ENCODE peak calls at places on chromosomes 11 and 22, in six cellular contexts. F is tibial nerve, U is right atrium auricular region, P is mesendoderm, B is sigmoid colon, K is prostate gland. R is an unnamed sample.

GRCh38 chr11:125449586-125449985 is 46.5 kb downstream of the FEZ1 start:
- DNase-seq in F (no peak), K (no peak), B (no peak), P (no peak), U (peak; percentile 16), R (no peak)

GRCh38 chr11:47863189-47863892 is 15.2 kb upstream of the NUP160 start:
- DNase-seq in B (no peak), K (no peak), P (no peak), F (no peak), U (no peak), R (no peak)

GRCh38 chr11:119584193-119585037 is 144.6 kb downstream of the NECTIN1 start:
- DNase-seq in F (no peak), U (no peak), P (peak; percentile 95), B (peak; percentile 68), K (peak; percentile 75), R (no peak)

GRCh38 chr22:42468841-42469240 is 36.6 kb upstream of the NFAM1 start:
- DNase-seq in K (no peak), P (no peak), U (no peak), F (no peak), B (no peak), R (no peak)

GRCh38 chr22:19036523-19037273 is 85.5 kb downstream of the DGCR2 start:
- DNase-seq in F (no peak), P (peak; percentile 44), U (no peak), K (no peak), B (no peak), R (no peak)

GRCh38 chr11:134504146-134504905 is 92.3 kb upstream of the B3GAT1 start:
- DNase-seq in K (no peak), B (no peak), F (no peak), P (no peak), U (no peak), R (no peak)

GRCh38 chr11:113241190-113242051 is 73.0 kb upstream of the TTC12 start:
- DNase-seq in F (no peak), B (no peak), U (no peak), P (peak; percentile 50), K (no peak), R (no peak)

GRCh38 chr11:132886335-132886734 is 646.0 kb downstream of the OPCML start:
- DNase-seq in F (no peak), B (no peak), K (no peak), U (no peak), P (peak; percentile 84), R (no peak)

GRCh38 chr11:19903620-19904069 is 191.0 kb downstream of the NAV2 start:
- DNase-seq in K (peak; percentile 60), B (peak; percentile 87), P (peak; percentile 80), U (peak; percentile 74), F (peak; percentile 86), R (peak; percentile 55)

GRCh38 chr22:38083931-38084631 is at the start of gene SLC16A8:
- DNase-seq in P (peak; percentile 57), B (no peak), F (no peak), K (no peak), U (no peak), R (no peak)

GRCh38 chr11:14022251-14022650 is 59.7 kb downstream of the SPON1 start:
- DNase-seq in B (no peak), K (no peak), P (no peak), F (no peak), U (no peak), R (no peak)

GRCh38 chr11:100445231-100445735 is 241.8 kb upstream of the ARHGAP42 start:
- DNase-seq in P (peak; percentile 34), K (peak; percentile 5), U (no peak), F (no peak), B (no peak), R (no peak)

GRCh38 chr11:66072518-66072917 is 2.4 kb downstream of the PACS1 start:
- DNase-seq in B (no peak), F (no peak), U (peak; percentile 43), K (no peak), P (no peak), R (no peak)

GRCh38 chr11:93668171-93668570 is 6.7 kb downstream of the CEP295 start:
- DNase-seq in F (no peak), B (no peak), K (no peak), P (no peak), U (no peak), R (no peak)

GRCh38 chr11:26193714-26194373 is 138.1 kb upstream of the ANO3 start:
- DNase-seq in K (no peak), U (no peak), F (no peak), P (peak; percentile 5), B (no peak), R (no peak)

GRCh38 chr11:15418887-15419286 is 304.2 kb downstream of the INSC start:
- DNase-seq in K (no peak), F (no peak), P (no peak), B (no peak), U (no peak), R (no peak)

GRCh38 chr11:20050551-20051333 is 109.5 kb downstream of the DBX1 start:
- DNase-seq in U (no peak), P (peak; percentile 84), F (no peak), K (peak; percentile 61), B (no peak), R (no peak)

GRCh38 chr11:45929486-45930030 is 7.1 kb downstream of the LARGE2 start:
- DNase-seq in B (no peak), F (no peak), U (no peak), P (no peak), K (no peak), R (no peak)
- H3K27ac ChIP-seq in B (no peak overlapping the region), F (no peak overlapping the region), U (no peak overlapping the region), P (no peak overlapping the region), K (no peak overlapping the region), R (no peak overlapping the region)

GRCh38 chr11:11533057-11533456 is 88.7 kb downstream of the GALNT18 start:
- DNase-seq in P (no peak), B (no peak), F (no peak), U (no peak), K (no peak), R (no peak)
- H3K27ac ChIP-seq in P (no peak overlapping the region), B (peak overlapping the region; percentile 6), F (no peak overlapping the region), U (peak overlapping the region; percentile 72), K (no peak overlapping the region), R (no peak overlapping the region)

DNA sequence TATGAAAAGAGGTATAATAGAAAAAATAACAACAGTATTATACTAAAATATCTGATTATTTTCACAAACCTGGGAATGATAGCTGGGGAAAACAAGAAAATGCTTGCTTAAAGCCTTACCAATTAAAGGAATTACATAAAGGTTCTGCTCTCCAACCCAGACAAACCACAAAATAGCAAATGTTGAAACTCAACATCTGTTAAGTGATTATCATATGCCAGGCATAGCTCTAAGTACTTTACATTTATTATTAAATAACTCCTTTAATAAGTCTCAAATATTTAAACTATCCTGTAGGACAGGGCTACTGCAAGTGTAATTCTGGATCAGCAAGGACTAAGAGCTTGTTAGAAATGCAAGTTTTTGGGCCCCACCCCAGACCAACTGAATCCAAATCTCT is 20.1 kb downstream of the OR10A6 start:
- DNase-seq in U (no peak), P (no peak), B (no peak), F (no peak), K (no peak), R (no peak)
- H3K27ac ChIP-seq in U (no peak overlapping the region), P (no peak overlapping the region), B (no peak overlapping the region), F (no peak overlapping the region), K (no peak overlapping the region), R (no peak overlapping the region)

DNA sequence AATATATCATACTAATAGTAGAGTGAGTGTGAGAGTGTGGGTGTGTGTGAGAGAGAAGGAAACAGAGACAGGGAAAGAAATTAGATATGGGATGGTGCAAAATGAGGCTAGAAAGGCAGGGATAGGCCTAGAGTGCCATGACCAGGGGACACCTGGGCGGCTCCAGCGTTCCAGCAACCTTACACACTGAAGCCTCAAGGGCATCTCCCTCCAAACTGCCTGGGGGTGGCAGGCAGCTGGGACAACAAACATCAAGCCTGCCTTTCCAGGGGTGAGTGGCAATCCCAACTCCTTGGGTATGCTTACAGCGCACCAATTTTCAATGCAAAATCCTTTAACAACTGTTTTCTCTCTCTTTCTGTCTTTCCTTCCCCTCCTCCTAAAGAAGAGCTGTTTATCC is 90.0 kb downstream of the RPL27A start:
- DNase-seq in U (no peak), P (no peak), K (no peak), B (no peak), F (no peak), R (no peak)
- H3K27ac ChIP-seq in U (peak overlapping the region; percentile 88), P (no peak overlapping the region), K (peak overlapping the region; percentile 72), B (peak overlapping the region; percentile 97), F (peak overlapping the region; percentile 55), R (no peak overlapping the region)

GRCh38 chr11:1589996-1590395 is 4.9 kb upstream of the KRTAP5-1 start:
- DNase-seq in P (no peak), B (peak; percentile 26), F (no peak), U (no peak), K (no peak), R (no peak)
- H3K27ac ChIP-seq in P (no peak overlapping the region), B (no peak overlapping the region), F (no peak overlapping the region), U (no peak overlapping the region), K (no peak overlapping the region), R (no peak overlapping the region)

DNA sequence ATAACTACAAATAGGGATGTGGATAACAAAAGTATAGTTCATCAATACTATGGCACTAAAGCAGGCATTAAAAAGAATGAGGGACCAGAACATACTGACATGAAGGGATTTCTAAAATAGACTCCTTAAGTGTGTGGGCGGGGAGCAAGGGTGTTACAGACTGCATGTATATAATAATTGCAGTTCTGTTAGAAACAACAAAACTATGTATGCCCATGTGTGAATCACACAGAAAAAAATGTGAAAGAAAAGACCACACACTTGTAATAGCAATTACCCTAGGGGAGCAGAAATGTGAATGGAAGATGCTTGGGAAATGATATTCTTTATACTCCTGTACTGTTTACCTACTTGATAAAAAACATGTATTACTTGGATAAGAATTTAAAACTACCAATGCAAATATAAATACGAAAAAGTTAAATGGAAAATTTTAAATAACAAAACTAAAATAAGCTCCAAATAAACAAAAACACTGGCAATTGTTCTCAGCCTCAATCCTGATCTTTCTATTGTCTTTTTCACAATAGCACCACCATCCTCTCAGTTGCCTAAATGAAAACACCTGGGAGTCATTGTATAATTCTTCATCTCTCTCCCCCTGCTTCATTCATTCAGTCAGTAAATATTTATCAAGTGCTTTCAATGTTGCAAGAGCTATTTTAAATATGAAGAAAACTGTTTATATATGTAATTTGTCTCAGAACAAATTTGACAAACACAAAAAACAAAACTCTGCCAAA is 129.8 kb downstream of the FCHSD2 start:
- DNase-seq in B (no peak), F (no peak), U (no peak), K (no peak), P (no peak), R (no peak)
- H3K27ac ChIP-seq in B (no peak overlapping the region), F (no peak overlapping the region), U (no peak overlapping the region), K (no peak overlapping the region), P (no peak overlapping the region), R (peak overlapping the region; percentile 24)